ENCODE peak calls at places on chromosomes 4 and X, in seven cellular contexts. P is cardiac fibroblast, C is WTC11, H is astrocyte of the spinal cord, O is heart right ventricle, I is HFFc6, Z is RWPE1. Q is an unnamed sample.

GRCh38 chr4:83751336-83751949 is 215.5 kb downstream of the GPAT3 start:
- DNase-seq in C (no peak), H (no peak), O (no peak), I (no peak), P (no peak), Z (peak), Q (peak)

GRCh38 chrX:10679387-10679786 is 59.0 kb upstream of the MID1 start:
- DNase-seq in C (no peak), Z (no peak), P (no peak), I (no peak), H (no peak), O (no peak), Q (no peak)

GRCh38 chr4:168605411-168605810 is 108.6 kb downstream of the PALLD start:
- DNase-seq in C (no peak), I (peak), H (peak), Z (no peak), O (peak), P (peak), Q (peak)

GRCh38 chrX:153700967-153701366 is 13.2 kb downstream of the SLC6A8 start:
- DNase-seq in C (no peak), H (no peak), O (no peak), P (no peak), Z (no peak), I (no peak), Q (no peak)

GRCh38 chrX:107483976-107484726 is 34.7 kb downstream of the FRMPD3 start:
- DNase-seq in O (peak), Z (peak), C (peak), I (no peak), P (peak), H (peak), Q (peak)

GRCh38 chr4:185510803-185511202 is 24.5 kb downstream of the PDLIM3 start:
- DNase-seq in C (no peak), I (no peak), Z (no peak), P (no peak), O (no peak), H (no peak), Q (no peak)

GRCh38 chrX:137058339-137059127 is 24.7 kb upstream of the GPR101 start:
- DNase-seq in P (no peak), I (no peak), C (no peak), O (no peak), Z (no peak), H (no peak), Q (no peak)

GRCh38 chrX:119477812-119478232 is 9.6 kb downstream of the SLC25A5 start:
- DNase-seq in P (peak), I (peak), Z (no peak), O (no peak), C (no peak), H (peak), Q (peak)

GRCh38 chrX:54208531-54208930 is 25.5 kb upstream of the FAM120C start:
- DNase-seq in C (no peak), H (peak), Z (no peak), I (no peak), P (peak), O (no peak), Q (peak)

GRCh38 chr4:123037809-123038208 is 115.4 kb upstream of the NUDT6 start:
- DNase-seq in C (no peak), I (peak), H (peak), O (no peak), Z (no peak), P (peak), Q (no peak)

GRCh38 chr4:136319789-136320470 is 1212.4 kb downstream of the PCDH18 start:
- DNase-seq in P (no peak), I (peak), Z (peak), C (no peak), O (no peak), H (peak), Q (peak)

GRCh38 chr4:81531410-81531809 is 59.7 kb upstream of the RASGEF1B start:
- DNase-seq in O (no peak), H (no peak), C (no peak), Z (no peak), I (no peak), P (peak), Q (no peak)

GRCh38 chr4:700587-701264 is 4.9 kb upstream of the PCGF3 start:
- DNase-seq in O (no peak), Z (no peak), H (no peak), I (no peak), P (no peak), C (no peak), Q (no peak)
- TF ChIP-seq CTCF in O (no peak), Z (no peak), H (no peak), I (peak), P (no peak), C (no peak), Q (no peak)

DNA sequence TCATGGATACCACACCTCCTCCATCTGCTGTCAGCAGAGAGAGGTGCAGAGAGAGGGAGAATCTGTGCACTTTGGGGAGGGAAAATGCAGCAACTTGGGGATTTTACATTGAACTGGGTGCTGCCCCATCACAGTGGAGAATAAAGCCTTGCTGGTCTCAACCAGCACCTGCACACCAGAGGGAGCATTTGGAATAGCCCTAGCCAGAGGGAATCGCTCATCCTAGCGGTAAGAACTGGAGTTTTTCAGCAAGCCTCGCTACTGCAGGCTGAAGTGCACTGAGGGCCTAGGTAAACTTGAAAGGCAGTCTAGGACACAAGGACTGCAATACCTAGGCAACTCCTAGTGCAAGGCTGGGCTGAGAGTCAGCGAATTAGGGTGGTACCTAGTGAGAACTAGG is 148.7 kb downstream of the KDR start:
- DNase-seq in I (no peak), Z (no peak), O (no peak), C (peak), H (no peak), P (no peak), Q (no peak)
- TF ChIP-seq CTCF in I (no peak), Z (no peak), O (no peak), C (peak), H (peak), P (no peak), Q (no peak)

DNA sequence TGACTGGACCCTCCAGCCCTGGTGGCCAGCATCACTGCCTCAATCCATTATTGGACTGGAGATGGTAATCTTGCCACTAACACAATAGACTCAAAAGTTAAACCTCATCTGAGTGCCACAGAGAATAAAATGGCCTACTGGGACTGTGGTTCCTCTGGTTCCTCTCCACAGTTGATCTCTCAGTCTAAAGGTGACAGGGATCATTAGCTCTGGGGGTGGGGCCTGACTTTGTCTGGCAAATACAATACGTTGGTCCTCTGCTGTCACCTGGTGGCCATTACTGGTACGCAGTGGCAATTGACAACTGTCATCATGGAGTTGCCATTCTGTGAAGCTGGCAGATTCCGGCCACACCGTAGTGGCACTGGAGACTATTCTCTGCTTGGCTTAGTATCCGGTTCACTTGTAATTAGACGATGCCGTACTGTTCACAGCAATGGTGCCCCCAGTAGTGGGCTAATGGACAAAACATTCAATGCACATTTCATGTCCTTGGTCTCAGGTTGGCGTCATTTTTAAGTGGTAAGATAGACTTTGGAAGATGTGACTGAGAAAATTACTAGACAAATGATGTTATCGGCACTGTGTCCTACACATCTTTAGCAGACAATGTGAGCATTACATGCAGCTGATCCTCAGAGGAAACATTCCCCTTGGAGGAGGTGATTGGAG is 6.7 kb downstream of the FGFBP2 start:
- DNase-seq in P (peak), Z (peak), C (peak), H (peak), O (peak), I (peak), Q (peak)
- TF ChIP-seq CTCF in P (peak), Z (peak), C (peak), H (peak), O (peak), I (peak), Q (peak)

DNA sequence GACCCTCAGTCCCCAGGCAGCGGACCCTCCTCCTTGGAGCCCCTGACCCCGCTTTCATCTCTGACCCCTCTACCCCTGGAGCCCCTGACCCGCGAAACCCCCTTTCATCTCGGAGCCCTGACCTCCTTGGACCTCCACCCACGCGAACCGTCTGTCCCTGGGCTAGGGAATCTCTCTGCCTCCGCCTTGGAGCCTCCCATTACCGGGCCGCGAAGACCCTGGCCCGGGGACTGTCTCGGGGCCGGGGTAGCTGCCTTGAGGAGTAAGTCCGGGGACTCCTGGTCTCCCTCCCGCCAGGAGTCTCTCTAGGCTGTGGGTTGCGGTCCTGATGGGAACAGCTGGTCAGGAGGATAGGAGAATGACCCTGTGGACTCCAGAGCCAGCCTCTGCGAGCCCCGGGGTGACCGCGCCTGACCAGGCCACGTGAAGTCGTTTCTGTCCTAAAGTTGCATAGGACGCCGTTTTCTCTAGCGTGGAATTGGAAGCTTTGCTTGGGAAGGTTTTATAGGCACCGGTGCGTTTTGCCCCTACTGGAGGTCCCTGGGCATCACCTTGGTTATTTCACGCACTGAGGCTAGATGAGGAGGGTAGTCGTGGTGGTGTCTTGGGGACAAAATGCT is 824 bp downstream of the TBC1D14 start:
- DNase-seq in C (no peak), Z (no peak), P (no peak), O (no peak), I (no peak), H (no peak), Q (no peak)
- TF ChIP-seq CTCF in C (no peak), Z (no peak), P (no peak), O (peak), I (peak), H (peak), Q (no peak)

Q was measured in MCF 10A.